ENCODE peak calls at places on chromosomes 12 and 14, in four cellular contexts. Z, W, Y and N are unnamed samples.

GRCh38 chr12:62260733-62261683 is 804 bp downstream of the USP15 start:
- DNase-seq in Z (peak), W (peak), Y (peak), N (no peak)

GRCh38 chr12:6020930-6021329 is 75.9 kb upstream of the ANO2 start:
- DNase-seq in Z (no peak), W (no peak), Y (no peak), N (no peak)

GRCh38 chr12:70365648-70366518 is at the start of gene KCNMB4:
- DNase-seq in Z (peak), W (peak), Y (peak), N (no peak)

GRCh38 chr12:18414671-18415070 is 153.4 kb downstream of the PIK3C2G start:
- DNase-seq in Z (no peak), W (no peak), Y (no peak), N (no peak)

GRCh38 chr12:132258543-132258942 is 70.8 kb downstream of the GALNT9 start:
- DNase-seq in Z (no peak), W (no peak), Y (no peak), N (no peak)

GRCh38 chr14:58297412-58297761 is 968 bp upstream of the ARID4A start:
- DNase-seq in Z (no peak), W (peak), Y (peak), N (no peak)

GRCh38 chr12:131942671-131943070 is 7.1 kb upstream of the EP400 start:
- DNase-seq in Z (no peak), W (peak), Y (peak), N (no peak)

GRCh38 chr12:51191516-51192283 is 18.8 kb upstream of the TFCP2 start:
- DNase-seq in Z (no peak), W (no peak), Y (no peak), N (no peak)

GRCh38 chr12:108667349-108667748 is 33.7 kb upstream of the SELPLG start:
- DNase-seq in Z (no peak), W (no peak), Y (no peak), N (no peak)

GRCh38 chr14:74583689-74584434 is 28.2 kb downstream of the LTBP2 start:
- DNase-seq in Z (no peak), W (no peak), Y (no peak), N (no peak)

GRCh38 chr12:38484821-38485220 is 168.2 kb downstream of the ALG10B start:
- DNase-seq in Z (no peak), W (no peak), Y (no peak), N (no peak)

GRCh38 chr12:13339091-13339490 is 142.6 kb downstream of the EMP1 start:
- DNase-seq in Z (no peak), W (no peak), Y (no peak), N (no peak)

GRCh38 chr12:88623777-88624548 is 43.7 kb upstream of the KITLG start:
- DNase-seq in Z (no peak), W (no peak), Y (no peak), N (no peak)

GRCh38 chr14:62604524-62604923 is 440.7 kb downstream of the KCNH5 start:
- DNase-seq in Z (no peak), W (no peak), Y (no peak), N (no peak)

GRCh38 chr14:55454264-55455151 is 14.1 kb upstream of the TBPL2 start:
- DNase-seq in Z (no peak), W (peak), Y (no peak), N (no peak)

DNA sequence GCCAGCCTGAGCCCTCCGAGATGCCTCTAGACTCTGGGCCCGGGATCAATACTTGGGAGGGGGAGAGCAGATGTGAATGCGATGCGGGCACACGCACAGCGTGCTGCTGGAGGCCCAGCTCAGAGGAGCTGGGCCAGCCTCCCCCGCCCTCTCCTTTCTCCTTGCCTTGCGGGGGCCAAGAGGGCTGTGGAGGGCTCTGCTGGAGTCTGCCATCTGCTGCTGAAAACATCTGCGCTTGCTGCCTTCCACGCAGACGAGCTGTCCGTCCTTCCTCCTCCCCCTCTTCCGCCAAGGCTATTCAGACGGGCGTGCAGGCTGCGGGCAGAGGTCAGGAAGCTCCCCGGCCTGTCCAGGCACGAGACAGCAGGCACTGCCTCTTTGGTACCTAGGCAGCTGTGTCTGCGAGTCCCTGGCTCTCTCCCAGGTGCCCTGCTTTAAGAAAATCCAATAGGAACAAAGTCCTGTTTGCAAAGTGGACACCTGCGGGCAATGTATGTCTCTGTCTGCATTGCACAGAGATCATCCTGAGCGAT is 75.2 kb downstream of the SPRING1 start:
- DNase-seq in Z (no peak), W (no peak), Y (no peak), N (no peak)
- TF ChIP-seq CTCF in Z (no peak), W (no peak), Y (no peak), N (no peak)

DNA sequence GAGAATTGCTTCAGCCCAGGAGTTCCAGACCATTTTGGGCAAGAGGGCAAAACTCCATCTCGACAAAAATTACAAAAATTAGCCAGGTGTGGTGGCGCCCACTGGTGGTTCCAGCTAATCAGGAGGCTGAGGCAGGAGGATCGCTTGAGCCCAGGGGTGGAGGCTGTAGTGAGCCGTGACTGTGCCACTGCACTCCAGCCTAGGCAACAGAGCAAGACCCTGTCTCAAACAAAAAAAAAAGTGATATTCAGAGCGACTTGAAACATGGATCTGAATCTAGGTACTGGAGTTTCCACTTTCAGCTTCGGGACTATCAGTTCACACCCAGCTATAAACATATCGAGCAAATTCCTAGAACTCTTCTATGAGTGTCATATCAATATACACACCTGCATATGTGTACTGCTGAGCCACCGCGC is 16.3 kb upstream of the RNF34 start:
- DNase-seq in Z (no peak), W (no peak), Y (no peak), N (no peak)
- TF ChIP-seq CTCF in Z (no peak), W (no peak), Y (no peak), N (no peak)

DNA sequence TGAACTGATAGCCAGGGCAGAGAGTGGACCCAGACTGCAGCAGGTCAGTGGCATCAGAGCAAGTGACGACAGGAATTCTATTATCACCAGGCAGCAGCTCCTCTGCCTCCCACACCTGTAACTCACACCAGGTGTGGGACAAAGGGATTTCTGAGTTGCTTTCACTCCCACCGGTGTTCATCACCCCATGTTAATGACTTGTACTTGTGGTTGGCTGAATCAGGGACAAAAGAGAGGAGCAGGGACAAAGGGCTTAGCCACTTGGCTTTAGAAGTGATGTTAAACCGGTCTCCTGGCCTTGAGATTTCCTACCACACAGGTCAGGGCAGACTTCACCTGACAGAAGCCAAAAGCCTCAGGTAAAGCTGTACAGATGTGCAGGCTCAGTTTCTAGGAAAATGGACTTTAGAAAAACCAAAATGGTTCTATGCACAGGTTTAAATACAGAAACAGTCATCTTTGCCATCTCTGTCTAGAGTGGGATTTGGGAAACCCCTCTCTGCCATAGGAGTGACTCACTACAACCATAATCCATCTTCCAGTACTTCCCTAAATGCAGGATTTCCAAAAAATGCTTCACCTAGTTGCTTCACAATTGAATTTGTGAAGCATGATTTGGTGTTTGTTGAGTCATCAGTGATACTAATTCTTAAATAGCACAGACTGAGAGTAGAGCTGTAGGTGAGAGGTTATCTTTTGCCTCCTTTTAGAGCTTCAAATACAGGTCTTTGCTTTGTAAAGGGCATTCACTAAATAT is 158.5 kb downstream of the PRKCH start:
- DNase-seq in Z (no peak), W (no peak), Y (no peak), N (no peak)
- TF ChIP-seq CTCF in Z (no peak), W (no peak), Y (no peak), N (no peak)

DNA sequence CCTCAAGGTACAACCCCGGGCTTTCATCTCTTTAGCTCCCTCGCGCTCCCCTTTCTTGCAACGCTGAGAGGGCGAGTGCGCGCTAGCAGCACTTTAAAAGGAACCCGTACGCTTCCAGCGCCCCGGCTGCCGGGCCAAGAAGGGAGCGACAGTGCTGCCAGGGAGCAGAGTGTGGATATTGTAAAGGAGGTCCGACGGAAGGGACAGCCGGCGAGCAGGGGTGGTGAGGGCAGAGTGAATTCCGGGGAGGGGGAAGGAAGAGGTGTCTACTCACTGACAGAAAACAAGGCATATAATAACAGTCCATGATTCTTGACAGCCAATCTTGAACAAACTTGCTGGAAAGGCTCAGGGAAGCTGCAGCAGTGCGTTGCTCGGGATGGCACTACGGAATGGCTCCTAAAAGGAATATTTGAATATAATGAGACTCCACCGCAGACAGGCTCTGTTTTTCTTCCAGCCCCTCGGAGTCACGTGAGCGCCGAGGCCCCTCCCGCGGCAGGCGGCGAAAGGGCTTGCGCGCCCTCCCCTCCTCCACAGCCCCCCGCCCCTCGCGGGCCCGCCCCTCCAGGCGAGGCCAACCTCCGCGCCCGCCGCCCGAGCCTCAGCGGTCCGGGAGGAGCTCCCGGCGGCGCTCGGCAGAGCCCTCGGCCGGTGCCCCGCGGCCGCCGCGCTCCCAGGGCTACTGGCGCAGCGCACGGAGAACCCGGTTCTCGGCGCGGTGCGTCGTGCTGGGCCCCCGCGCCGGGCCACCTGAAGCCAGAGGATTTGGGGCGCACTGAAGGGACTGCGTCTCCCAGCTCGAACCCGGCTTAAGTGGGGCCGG is 3.4 kb downstream of the BMP4 start:
- DNase-seq in Z (no peak), W (peak), Y (peak), N (no peak)
- TF ChIP-seq CTCF in Z (no peak), W (no peak), Y (no peak), N (no peak)

DNA sequence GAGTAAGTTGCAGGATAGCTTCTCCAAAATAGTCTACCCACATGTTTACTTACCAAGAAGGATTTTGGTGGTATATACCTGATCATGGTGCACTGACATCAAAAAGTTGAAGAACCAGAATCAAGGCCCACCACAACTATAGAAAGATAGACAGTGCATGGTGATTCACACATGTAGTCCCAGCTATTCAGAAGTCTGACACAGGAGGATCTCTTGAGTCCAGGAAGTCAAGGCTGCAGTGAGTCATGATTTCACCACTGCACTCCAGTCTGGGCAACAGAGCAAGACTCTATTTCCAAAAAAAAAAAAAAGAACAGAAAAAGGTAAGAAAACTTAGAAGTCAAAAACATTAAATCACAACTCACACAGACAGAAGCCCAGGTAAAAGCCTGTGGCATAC is 422.2 kb upstream of the FOXG1 start:
- DNase-seq in Z (no peak), W (no peak), Y (no peak), N (no peak)
- TF ChIP-seq CTCF in Z (no peak), W (no peak), Y (no peak), N (no peak)